ENCODE peak calls at places on chromosomes 6 and 20, in six cellular contexts. Y, P, B, A, V and Q are unnamed samples.

GRCh38 chr6:37049990-37050853 is 44.8 kb downstream of the FGD2 start:
- DNase-seq in V (no peak), B (no peak), Y (no peak), A (peak; percentile 67), P (no peak), Q (no peak)

GRCh38 chr6:154306696-154307095 is 49.9 kb downstream of the IPCEF1 start:
- DNase-seq in A (no peak), Y (no peak), P (no peak), V (no peak), B (no peak), Q (no peak)

GRCh38 chr6:56913276-56914138 is 41.4 kb upstream of the BEND6 start:
- DNase-seq in B (no peak), Y (no peak), P (peak; percentile 31), V (no peak), A (no peak), Q (no peak)

GRCh38 chr20:53609501-53610445 is 16.1 kb upstream of the ZNF217 start:
- DNase-seq in P (peak; percentile 49), V (no peak), B (peak; percentile 97), Y (no peak), A (peak; percentile 41), Q (no peak)

GRCh38 chr6:18024876-18025275 is 37.4 kb upstream of the KIF13A start:
- DNase-seq in P (no peak), B (no peak), A (no peak), Y (no peak), V (no peak), Q (no peak)

GRCh38 chr6:129748901-129749748 is 39.1 kb upstream of the ARHGAP18 start:
- DNase-seq in B (no peak), Y (no peak), A (no peak), P (peak; percentile 72), V (no peak), Q (peak; percentile 39)

GRCh38 chr6:19605624-19606023 is 231.5 kb upstream of the ID4 start:
- DNase-seq in Y (no peak), A (no peak), V (peak; percentile 2), B (no peak), P (no peak), Q (no peak)

GRCh38 chr20:45343867-45344721 is 4.1 kb downstream of the SDC4 start:
- DNase-seq in V (no peak), Y (peak; percentile 71), P (peak; percentile 90), B (peak; percentile 83), A (no peak), Q (peak; percentile 73)

GRCh38 chr6:20833881-20834515 is 299.7 kb downstream of the CDKAL1 start:
- DNase-seq in B (no peak), V (no peak), A (no peak), Y (no peak), P (no peak), Q (peak; percentile 52)

GRCh38 chr6:75222261-75222660 is 16.4 kb upstream of the COL12A1 start:
- DNase-seq in P (no peak), V (no peak), Y (no peak), A (no peak), B (no peak), Q (no peak)

GRCh38 chr20:16944753-16945152 is 196.6 kb downstream of the OTOR start:
- DNase-seq in A (no peak), Y (no peak), B (no peak), V (peak; percentile 43), P (peak; percentile 56), Q (no peak)

GRCh38 chr6:15429146-15430110 is 183.6 kb downstream of the JARID2 start:
- DNase-seq in P (peak; percentile 80), B (no peak), A (no peak), Y (no peak), V (no peak), Q (peak; percentile 66)

GRCh38 chr6:118719351-118720124 is 68.1 kb upstream of the CEP85L start:
- DNase-seq in B (no peak), Y (no peak), V (no peak), A (no peak), P (no peak), Q (no peak)

GRCh38 chr20:57078101-57078500 is 188.3 kb downstream of the BMP7 start:
- DNase-seq in B (no peak), Y (no peak), V (no peak), A (no peak), P (no peak), Q (no peak)

GRCh38 chr20:47336013-47336754 is 20.3 kb downstream of the ZMYND8 start:
- DNase-seq in V (no peak), P (peak; percentile 99), B (no peak), A (peak; percentile 53), Y (no peak), Q (peak; percentile 82)

GRCh38 chr6:1766663-1767062 is 156.9 kb downstream of the FOXC1 start:
- DNase-seq in Y (no peak), B (no peak), P (no peak), V (no peak), A (peak; percentile 36), Q (no peak)

GRCh38 chr6:41572613-41573012 is 26.4 kb downstream of the FOXP4 start:
- DNase-seq in B (no peak), Y (no peak), A (no peak), V (no peak), P (no peak), Q (no peak)

GRCh38 chr6:6542357-6542756 is 46.2 kb upstream of the LY86 start:
- DNase-seq in Y (no peak), V (no peak), A (no peak), B (no peak), P (no peak), Q (no peak)

GRCh38 chr6:6547111-6547879 is 41.2 kb upstream of the LY86 start:
- DNase-seq in P (peak; percentile 52), A (peak; percentile 86), V (peak; percentile 90), Y (peak; percentile 47), B (peak; percentile 55), Q (peak; percentile 40)

GRCh38 chr6:6543181-6543879 is 45.2 kb upstream of the LY86 start:
- DNase-seq in V (no peak), B (no peak), P (no peak), A (no peak), Y (no peak), Q (no peak)

GRCh38 chr6:6546318-6547110 is 42.0 kb upstream of the LY86 start:
- DNase-seq in B (no peak), V (peak; percentile 47), Y (no peak), P (peak; percentile 17), A (peak; percentile 48), Q (no peak)

DNA sequence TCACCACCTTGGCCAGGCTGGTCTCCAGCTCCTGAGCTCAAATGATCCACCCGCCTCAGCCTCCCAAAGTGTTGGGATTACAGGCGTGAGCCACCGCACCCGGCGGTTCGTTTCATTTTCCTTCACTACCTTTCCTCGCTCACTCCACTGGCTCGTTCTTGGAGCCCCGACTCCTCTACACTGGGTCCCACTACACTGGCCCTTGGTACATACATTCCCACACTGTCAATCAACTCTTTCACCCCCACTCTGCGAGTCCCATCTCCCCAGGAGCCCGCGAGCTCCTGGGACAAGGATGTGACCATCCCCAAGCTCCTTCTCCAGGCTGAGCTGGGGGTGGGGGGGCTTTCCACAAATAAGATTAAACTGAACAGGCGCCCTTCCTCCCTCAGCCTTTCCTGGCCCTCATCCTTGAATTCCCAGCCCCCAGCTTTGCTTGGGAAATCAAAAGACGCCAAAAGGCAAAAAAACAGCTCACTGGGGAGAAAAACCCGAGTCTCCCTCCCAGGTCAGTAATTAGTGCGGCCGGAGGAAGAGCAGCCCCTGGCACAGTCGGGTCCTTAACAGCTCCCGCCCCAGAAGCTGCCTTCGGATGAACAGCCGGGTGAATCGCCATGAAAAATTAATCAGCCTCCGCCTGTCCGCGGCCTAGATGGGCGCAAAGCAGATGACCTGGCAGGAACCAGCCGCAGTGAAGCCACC is 42.8 kb upstream of the LY86 start:
- DNase-seq in A (no peak), V (no peak), B (no peak), P (no peak), Y (no peak), Q (no peak)
- H3K4me3 ChIP-seq in A (peak overlapping the region; percentile 68), V (peak overlapping the region; percentile 13), B (no peak overlapping the region), P (peak overlapping the region; percentile 43), Y (no peak overlapping the region), Q (peak overlapping the region; percentile 35)

GRCh38 chr20:32742322-32743236 is 688 bp downstream of the COMMD7 start:
- DNase-seq in Y (no peak), V (no peak), P (no peak), B (no peak), A (no peak), Q (no peak)
- H3K4me3 ChIP-seq in Y (peak overlapping the region; percentile 85), V (peak overlapping the region; percentile 84), P (peak overlapping the region; percentile 83), B (peak overlapping the region; percentile 63), A (peak overlapping the region; percentile 82), Q (peak overlapping the region; percentile 72)

GRCh38 chr20:34250005-34250404 is 8.8 kb downstream of the ASIP start:
- DNase-seq in P (no peak), V (no peak), A (no peak), Y (no peak), B (no peak), Q (no peak)

GRCh38 chr20:34260208-34260942 is 19.2 kb downstream of the ASIP start:
- DNase-seq in P (no peak), B (no peak), V (no peak), Y (no peak), A (no peak), Q (no peak)

GRCh38 chr20:34251619-34252018 is 10.4 kb downstream of the ASIP start:
- DNase-seq in B (no peak), P (no peak), A (no peak), V (no peak), Y (no peak), Q (no peak)

GRCh38 chr20:34256629-34257124 is 15.5 kb downstream of the ASIP start:
- DNase-seq in P (no peak), V (no peak), Y (no peak), B (no peak), A (no peak), Q (no peak)

GRCh38 chr20:34254979-34255378 is 13.8 kb downstream of the ASIP start:
- DNase-seq in Y (no peak), P (no peak), B (no peak), A (no peak), V (no peak), Q (no peak)
- H3K4me3 ChIP-seq in Y (no peak overlapping the region), P (no peak overlapping the region), B (no peak overlapping the region), A (no peak overlapping the region), V (no peak overlapping the region), Q (no peak overlapping the region)

GRCh38 chr20:38034961-38035360 is 1.4 kb downstream of the RPRD1B start:
- DNase-seq in A (no peak), Y (no peak), B (no peak), V (no peak), P (peak; percentile 5), Q (no peak)
- H3K4me3 ChIP-seq in A (peak overlapping the region; percentile 97), Y (peak overlapping the region; percentile 95), B (peak overlapping the region; percentile 94), V (peak overlapping the region; percentile 78), P (peak overlapping the region; percentile 88), Q (peak overlapping the region; percentile 96)

DNA sequence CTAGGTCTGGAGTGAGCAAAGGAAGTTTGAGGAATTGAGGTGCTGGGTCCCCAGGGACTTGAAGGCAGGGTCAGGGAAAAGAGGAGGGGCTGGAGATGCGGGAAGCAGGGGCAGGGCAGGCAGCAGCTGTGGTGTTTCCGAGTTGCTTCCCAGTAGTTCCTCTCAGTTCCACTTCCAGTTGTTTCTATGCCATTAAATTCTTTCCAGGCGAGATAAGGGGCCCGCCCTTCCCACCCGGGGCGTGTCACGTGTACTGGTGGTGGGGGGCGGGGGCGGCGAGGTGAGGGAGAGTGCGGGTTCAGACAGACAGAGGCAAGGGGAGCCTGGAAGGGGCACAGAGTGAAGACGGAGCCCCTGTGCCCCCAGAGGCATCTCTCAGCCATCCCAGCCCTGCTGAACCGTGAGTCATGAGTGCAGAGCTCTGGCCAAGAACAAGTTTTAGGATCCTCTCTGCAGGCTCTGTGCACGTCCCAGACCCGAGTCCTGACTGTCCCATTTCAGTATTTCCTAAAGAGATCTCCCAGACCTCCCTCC is 977 bp downstream of the TNXB start:
- DNase-seq in P (no peak), Y (no peak), A (peak; percentile 80), B (no peak), V (no peak), Q (no peak)
- H3K4me3 ChIP-seq in P (no peak overlapping the region), Y (no peak overlapping the region), A (peak overlapping the region; percentile 70), B (no peak overlapping the region), V (no peak overlapping the region), Q (no peak overlapping the region)

GRCh38 chr6:145727817-145728388 is 7.4 kb downstream of the EPM2A start:
- DNase-seq in V (no peak), A (no peak), P (no peak), Y (no peak), B (no peak), Q (no peak)
- H3K4me3 ChIP-seq in V (no peak overlapping the region), A (no peak overlapping the region), P (no peak overlapping the region), Y (no peak overlapping the region), B (no peak overlapping the region), Q (no peak overlapping the region)